ENCODE peak calls at places on chromosome 4, in seven cellular contexts. M is breast epithelium, K is tibial nerve, H is lower leg skin, E is Peyer's patch, R is A549, X is heart left ventricle. C is an unnamed sample.

GRCh38 chr4:4267981-4268380 is 20.0 kb upstream of the TMEM128 start:
- DNase-seq in M (no peak), K (no peak), H (no peak), E (no peak), R (no peak), X (no peak), C (no peak)

GRCh38 chr4:96009720-96010119 is 169.8 kb downstream of the PDHA2 start:
- DNase-seq in M (no peak), K (no peak), H (no peak), E (no peak), R (no peak), X (no peak), C (no peak)

GRCh38 chr4:114921790-114922581 is 191.4 kb downstream of the NDST4 start:
- DNase-seq in M (no peak), K (no peak), H (no peak), E (no peak), R (no peak), X (peak; percentile 31), C (no peak)

GRCh38 chr4:158768577-158769174 is at the start of gene FNIP2:
- DNase-seq in M (peak; percentile 50), K (peak; percentile 64), H (peak; percentile 53), E (peak; percentile 46), R (peak; percentile 62), X (peak; percentile 92), C (peak; percentile 52)

GRCh38 chr4:38085394-38086150 is 125.4 kb downstream of the PTTG2 start:
- DNase-seq in M (no peak), K (no peak), H (no peak), E (no peak), R (no peak), X (no peak), C (no peak)

GRCh38 chr4:172619218-172619617 is 549.4 kb upstream of the GALNT7 start:
- DNase-seq in M (no peak), K (no peak), H (no peak), E (no peak), R (no peak), X (no peak), C (no peak)

GRCh38 chr4:103074598-103075434 is 1.7 kb downstream of the SLC9B2 start:
- DNase-seq in M (no peak), K (no peak), H (no peak), E (no peak), R (peak; percentile 6), X (no peak), C (no peak)

GRCh38 chr4:929096-929765 is 2.9 kb downstream of the GAK start:
- DNase-seq in M (no peak), K (no peak), H (no peak), E (no peak), R (no peak), X (no peak), C (no peak)

GRCh38 chr4:159248383-159249178 is 145.7 kb downstream of the RAPGEF2 start:
- DNase-seq in M (no peak), K (no peak), H (no peak), E (no peak), R (peak; percentile 18), X (no peak), C (no peak)

GRCh38 chr4:75940692-75941253 is at the start of gene NAAA:
- DNase-seq in M (peak; percentile 55), K (peak; percentile 71), H (peak; percentile 41), E (peak; percentile 80), R (peak; percentile 83), X (peak; percentile 92), C (peak; percentile 38)

GRCh38 chr4:152605641-152606304 is 69.9 kb upstream of the FBXW7 start:
- DNase-seq in M (no peak), K (no peak), H (no peak), E (no peak), R (no peak), X (no peak), C (no peak)

GRCh38 chr4:79574741-79575451 is 166.9 kb upstream of the GK2 start:
- DNase-seq in M (no peak), K (no peak), H (peak; percentile 47), E (no peak), R (no peak), X (no peak), C (no peak)

GRCh38 chr4:88975925-88976511 is 81.0 kb downstream of the FAM13A start:
- DNase-seq in M (no peak), K (no peak), H (no peak), E (no peak), R (no peak), X (no peak), C (no peak)

GRCh38 chr4:10015140-10015753 is 6.0 kb downstream of the SLC2A9 start:
- DNase-seq in M (no peak), K (no peak), H (no peak), E (no peak), R (peak; percentile 55), X (no peak), C (no peak)

GRCh38 chr4:42655921-42656735 is 777 bp downstream of the ATP8A1 start:
- DNase-seq in M (peak; percentile 22), K (no peak), H (peak; percentile 29), E (peak; percentile 55), R (no peak), X (peak; percentile 72), C (no peak)

GRCh38 chr4:82357640-82358039 is 16.2 kb downstream of the HNRNPD start:
- DNase-seq in M (no peak), K (no peak), H (no peak), E (no peak), R (no peak), X (no peak), C (no peak)

GRCh38 chr4:82352825-82353370 is 20.9 kb downstream of the HNRNPD start:
- DNase-seq in M (no peak), K (no peak), H (no peak), E (no peak), R (no peak), X (no peak), C (no peak)

GRCh38 chr4:82354788-82355187 is 19.0 kb downstream of the HNRNPD start:
- DNase-seq in M (no peak), K (no peak), H (no peak), E (no peak), R (no peak), X (no peak), C (no peak)

GRCh38 chr4:82352118-82352824 is 21.5 kb downstream of the HNRNPD start:
- DNase-seq in M (no peak), K (no peak), H (no peak), E (no peak), R (no peak), X (no peak), C (no peak)
- TF ChIP-seq POLR2A in M (no peak), K (no peak), H (no peak), E (no peak), R (no peak), X (no peak), C (no peak)

GRCh38 chr4:19038231-19038630 is 1016.7 kb upstream of the LCORL start:
- DNase-seq in M (no peak), K (no peak), H (no peak), E (no peak), R (no peak), X (no peak), C (no peak)

GRCh38 chr4:19034089-19034488 is 1012.5 kb upstream of the LCORL start:
- DNase-seq in M (no peak), K (no peak), H (no peak), E (no peak), R (no peak), X (no peak), C (no peak)

DNA sequence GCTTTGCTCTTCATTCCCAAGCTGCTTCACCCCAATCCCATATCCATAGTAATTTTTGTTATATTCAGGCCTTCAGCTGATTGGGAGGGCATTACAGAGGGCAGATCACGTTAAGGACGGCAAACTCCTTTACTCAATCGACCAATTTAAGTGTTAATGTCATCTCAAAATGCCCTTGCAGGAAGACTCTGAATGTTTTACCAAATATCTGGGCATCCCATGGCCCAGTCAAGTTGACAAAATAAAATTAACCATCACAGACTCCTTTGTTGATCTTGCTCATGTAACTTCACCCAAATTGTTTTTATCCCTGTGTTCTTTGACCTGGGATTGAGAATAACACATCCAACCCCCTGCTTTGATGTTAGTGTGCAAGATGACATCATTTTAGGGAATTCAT is 1018.3 kb upstream of the LCORL start:
- DNase-seq in M (no peak), K (no peak), H (no peak), E (no peak), R (no peak), X (no peak), C (no peak)
- TF ChIP-seq POLR2A in M (no peak), K (no peak), H (no peak), E (no peak), R (no peak), X (no peak), C (no peak)

GRCh38 chr4:69754926-69755580 is 5.4 kb downstream of the SULT1B1 start:
- DNase-seq in M (no peak), K (no peak), H (no peak), E (no peak), R (no peak), X (no peak), C (no peak)
- TF ChIP-seq POLR2A in M (no peak), K (no peak), H (no peak), E (no peak), R (no peak), X (no peak), C (no peak)

GRCh38 chr4:28709821-28710330 is 1849.2 kb downstream of the STIM2 start:
- DNase-seq in M (no peak), K (no peak), H (no peak), E (no peak), R (no peak), X (no peak), C (no peak)
- TF ChIP-seq POLR2A in M (no peak), K (no peak), H (no peak), E (no peak), R (no peak), X (no peak), C (no peak)

DNA sequence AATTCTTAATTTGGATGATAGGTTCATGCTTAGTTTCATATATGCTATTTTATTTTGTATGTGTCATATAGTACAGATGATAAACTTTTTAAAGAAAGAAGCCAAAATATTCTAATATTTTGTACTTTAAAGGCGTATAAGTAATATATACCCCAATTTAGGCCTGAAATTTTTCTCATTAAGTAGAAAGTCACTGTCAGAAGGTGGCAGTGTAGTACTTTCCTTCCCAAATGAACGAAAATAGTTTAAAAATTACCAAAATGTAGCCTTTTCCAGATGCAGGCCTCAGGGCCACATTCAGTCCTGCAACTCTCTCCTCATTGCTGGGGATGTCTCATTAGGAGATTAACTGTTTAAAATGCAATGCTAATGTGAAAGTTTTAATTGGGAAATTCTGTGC is 1263.6 kb downstream of the C4orf33 start:
- DNase-seq in M (no peak), K (no peak), H (no peak), E (no peak), R (peak; percentile 2), X (no peak), C (no peak)
- TF ChIP-seq POLR2A in M (no peak), K (no peak), H (no peak), E (no peak), R (no peak), X (no peak), C (no peak)

GRCh38 chr4:40231464-40231863 is 34.6 kb downstream of the RHOH start:
- DNase-seq in M (no peak), K (no peak), H (no peak), E (peak; percentile 15), R (no peak), X (no peak), C (no peak)
- TF ChIP-seq POLR2A in M (no peak), K (no peak), H (no peak), E (no peak), R (no peak), X (no peak), C (no peak)